ENCODE peak calls at places on chromosome 12, in six cellular contexts. V is H9, S is heart left ventricle, P is colonic mucosa, T is H1, B is neural progenitor cell. F is an unnamed sample. For H3K4me1 and H3K27me3, the result is how much of the 10 kb centered on the place peaks cover.

GRCh38 chr12:54370218-54370730 is 6.0 kb upstream of the GPR84 start:
- DNase-seq in S (peak), V (peak), B (peak), P (peak), T (peak), F (no peak)

GRCh38 chr12:57630891-57631433 is 2.0 kb downstream of the B4GALNT1 start:
- DNase-seq in T (no peak), B (peak), V (peak), S (no peak), P (no peak), F (peak)

GRCh38 chr12:128810182-128811127 is 13.3 kb downstream of the SLC15A4 start:
- DNase-seq in T (no peak), P (no peak), B (peak), V (no peak), S (peak), F (no peak)

GRCh38 chr12:94879542-94879941 is 124.0 kb downstream of the NDUFA12 start:
- DNase-seq in P (no peak), B (peak), V (no peak), S (no peak), T (no peak), F (no peak)

GRCh38 chr12:109927622-109928021 is 27.5 kb downstream of the TCHP start:
- DNase-seq in S (no peak), V (peak), B (peak), T (no peak), P (peak), F (no peak)

GRCh38 chr12:81128930-81129554 is 51.2 kb downstream of the ACSS3 start:
- DNase-seq in V (peak), B (peak), S (no peak), P (peak), T (no peak), F (no peak)

GRCh38 chr12:109777544-109777943 is 55.7 kb downstream of the TRPV4 start:
- DNase-seq in P (peak), V (peak), B (no peak), T (no peak), S (no peak), F (no peak)

GRCh38 chr12:80325167-80325959 is 118.7 kb upstream of the PTPRQ start:
- DNase-seq in P (no peak), B (no peak), T (no peak), V (peak), S (no peak), F (no peak)

GRCh38 chr12:130493951-130494350 is 156.3 kb downstream of the PIWIL1 start:
- DNase-seq in T (no peak), V (no peak), S (no peak), B (no peak), P (no peak), F (no peak)

GRCh38 chr12:24195063-24195462 is 245.6 kb upstream of the SOX5 start:
- DNase-seq in B (no peak), S (no peak), P (no peak), V (no peak), T (no peak), F (no peak)

GRCh38 chr12:24185787-24186186 is 236.3 kb upstream of the SOX5 start:
- DNase-seq in P (no peak), T (no peak), B (no peak), S (no peak), V (no peak), F (no peak)

GRCh38 chr12:24191117-24191516 is 241.6 kb upstream of the SOX5 start:
- DNase-seq in P (no peak), B (peak), T (no peak), V (no peak), S (no peak), F (no peak)
- H3K4me1 ChIP-seq in P (under half), B (under half), T (under half), V (under half), S (under half), F (under half)

GRCh38 chr12:49946086-49946485 is 4.5 kb upstream of the AQP2 start:
- DNase-seq in P (peak), T (no peak), S (no peak), V (no peak), B (no peak), F (no peak)
- H3K27ac ChIP-seq in P (peak), T (no peak), S (peak), V (no peak), B (no peak), F (no peak)

DNA sequence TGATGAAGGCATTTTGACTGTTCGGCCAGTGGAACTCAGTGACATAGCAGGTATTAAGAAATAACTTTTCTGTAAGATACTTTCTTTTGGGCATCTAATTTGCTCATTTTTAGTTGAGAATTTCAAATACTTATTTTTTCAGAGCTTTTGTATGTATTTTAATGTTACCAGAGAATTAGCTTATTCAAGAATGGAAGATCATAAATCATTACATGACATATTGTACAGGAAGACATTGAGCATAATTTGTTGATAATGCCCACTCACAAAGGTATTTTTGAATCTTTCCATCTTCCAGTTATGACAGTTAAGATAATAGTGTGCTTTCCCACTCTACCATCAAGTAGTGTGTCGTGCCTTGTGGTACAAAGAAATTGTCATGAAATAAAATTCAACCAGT is 36.5 kb downstream of the TMEM117 start:
- DNase-seq in P (no peak), T (no peak), B (no peak), V (no peak), S (no peak), F (no peak)
- H3K27me3 ChIP-seq in P (under half), T (under half), B (under half), V (under half), S (under half), F (under half)

DNA sequence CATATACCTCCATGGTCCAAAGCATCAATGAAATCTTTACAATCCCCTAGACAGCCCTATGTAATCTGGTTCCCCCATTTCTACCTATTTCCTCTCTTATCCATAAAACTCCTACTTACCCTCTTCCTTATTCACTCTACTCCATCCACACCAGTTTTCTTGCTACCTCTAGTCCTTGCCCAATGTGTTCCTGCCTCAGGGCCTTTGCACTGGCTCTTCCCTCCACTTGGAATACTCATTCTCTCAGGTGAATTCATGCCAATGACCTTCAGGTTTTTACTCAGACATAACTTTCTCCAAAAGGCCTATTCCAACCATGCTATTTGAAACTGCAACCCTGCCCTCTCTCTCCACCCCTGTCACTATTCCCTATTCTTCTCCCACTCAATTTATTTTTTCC is 138.7 kb upstream of the KRR1 start:
- DNase-seq in T (no peak), S (no peak), V (no peak), P (no peak), B (no peak), F (no peak)
- H3K4me1 ChIP-seq in T (under half), S (under half), V (under half), P (under half), B (under half), F (under half)

GRCh38 chr12:93113317-93114006 is 184.4 kb upstream of the EEA1 start:
- DNase-seq in S (peak), B (no peak), P (no peak), V (no peak), T (no peak), F (no peak)
- H3K27ac ChIP-seq in S (peak), B (no peak), P (no peak), V (no peak), T (no peak), F (peak)

DNA sequence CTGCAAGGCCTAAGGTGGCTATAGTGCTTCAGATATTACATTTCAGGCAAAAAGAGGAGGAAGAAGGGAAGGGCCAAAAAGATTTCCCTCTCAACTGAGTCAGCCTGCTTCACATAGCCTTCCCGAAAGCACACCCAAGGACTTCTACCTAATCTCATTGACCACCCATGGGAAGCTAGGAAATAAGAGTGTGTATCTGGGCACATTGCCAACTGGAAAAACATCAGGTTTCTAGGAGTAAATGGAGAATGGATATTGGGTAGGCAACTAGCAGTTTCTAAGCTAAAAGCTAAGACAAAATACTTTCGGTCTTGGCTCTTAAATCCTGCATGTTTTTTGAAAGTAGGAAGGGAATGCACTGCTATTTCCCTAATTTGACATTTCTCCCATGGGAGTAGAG is 221.7 kb upstream of the GRIP1 start:
- DNase-seq in V (no peak), P (no peak), S (no peak), B (no peak), T (no peak), F (no peak)
- H3K27me3 ChIP-seq in V (under half), P (under half), S (under half), B (under half), T (under half), F (under half)

DNA sequence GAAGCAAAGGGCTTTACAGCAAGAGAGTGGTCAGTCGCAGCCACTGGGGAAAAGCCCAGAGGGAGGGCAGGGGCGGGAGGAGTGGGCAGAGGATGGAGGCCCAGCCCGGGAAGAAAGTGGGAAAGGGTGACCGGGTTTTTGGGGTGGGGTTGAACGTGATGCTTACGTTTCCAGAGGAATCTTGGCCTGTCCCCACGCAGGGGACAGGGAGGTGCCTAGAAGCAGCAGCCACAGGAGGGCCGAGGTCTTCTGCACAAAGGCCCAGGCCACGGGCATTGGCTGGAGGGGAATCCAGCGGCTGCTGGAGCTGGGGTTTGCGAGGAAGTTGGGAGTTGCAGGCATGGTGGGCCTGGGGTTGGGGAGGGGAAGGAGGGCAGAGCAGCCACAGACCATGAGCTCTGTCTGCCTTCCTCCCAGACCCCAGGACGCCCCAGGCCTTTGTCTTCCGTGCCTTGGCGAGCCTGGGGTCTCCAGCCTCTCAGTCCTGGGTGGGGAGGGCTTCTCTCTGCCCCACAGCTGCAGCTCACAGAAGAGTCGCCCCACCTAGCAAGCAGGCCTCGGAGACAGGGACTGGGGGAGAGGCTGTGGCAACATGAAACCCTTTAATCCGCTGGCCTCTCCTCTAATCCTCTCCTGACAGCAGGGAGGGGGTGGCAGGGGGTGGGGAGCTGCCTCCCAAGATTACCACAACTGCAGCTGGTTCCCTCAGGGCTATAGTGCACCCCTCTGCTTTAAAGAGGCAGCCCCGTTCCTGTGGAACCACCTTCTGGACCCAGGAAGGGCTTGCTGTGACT is at the start of gene CACNA2D4:
- DNase-seq in P (peak), S (no peak), T (no peak), B (peak), V (peak), F (peak)
- H3K4me1 ChIP-seq in P (under half), S (under half), T (under half), B (under half), V (under half), F (under half)

DNA sequence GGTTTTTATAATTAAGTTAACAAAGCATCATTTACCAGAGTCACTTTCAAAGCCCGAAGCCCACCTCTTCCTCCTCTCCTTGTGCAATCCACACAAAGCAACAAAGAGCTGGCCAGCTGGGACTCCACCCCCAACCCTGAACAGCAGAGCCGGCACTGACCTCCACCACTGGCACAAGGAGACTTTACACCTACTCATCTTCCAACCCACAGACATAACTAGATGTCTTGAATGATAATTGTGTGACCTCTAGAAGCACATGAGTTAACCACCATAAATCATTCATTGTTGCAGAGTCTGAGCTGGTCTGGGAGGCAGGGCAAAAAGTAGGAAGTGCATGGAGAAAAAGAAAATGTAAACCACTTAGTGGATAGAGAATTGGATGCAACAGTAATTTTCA is 72.2 kb downstream of the ST8SIA1 start:
- DNase-seq in P (no peak), V (peak), T (no peak), B (peak), S (no peak), F (no peak)
- H3K27ac ChIP-seq in P (no peak), V (no peak), T (no peak), B (no peak), S (no peak), F (no peak)

GRCh38 chr12:108484845-108485244 is 30.2 kb upstream of the FICD start:
- DNase-seq in P (no peak), V (no peak), T (no peak), B (no peak), S (no peak), F (no peak)
- H3K27me3 ChIP-seq in P (under half), V (under half), T (under half), B (under half), S (under half), F (under half)

F was measured in esophagus muscularis mucosa.